ENCODE peak calls at places on chromosomes 5 and 9, in eight cellular contexts. One of them, this sample, is unnamed.

GRCh38 chr9:129568560-129569505 is 52.1 kb downstream of the C9orf50 start:
- DNase-seq in AG04450: no peak
- DNase-seq in dorsolateral prefrontal cortex: peak
- DNase-seq in GM12865: no peak
- DNase-seq in thyroid gland: peak
- DNase-seq in A549: peak
- DNase-seq in astrocyte of the spinal cord: peak
- DNase-seq in left ventricle myocardium inferior: peak
- DNase-seq in this sample: no peak

GRCh38 chr5:99019254-99019653 is 90.4 kb upstream of the CHD1 start:
- DNase-seq in AG04450: no peak
- DNase-seq in dorsolateral prefrontal cortex: no peak
- DNase-seq in GM12865: no peak
- DNase-seq in thyroid gland: no peak
- DNase-seq in A549: no peak
- DNase-seq in astrocyte of the spinal cord: no peak
- DNase-seq in left ventricle myocardium inferior: no peak
- DNase-seq in this sample: peak

GRCh38 chr9:72703574-72703973 is 182.2 kb downstream of the TMC1 start:
- DNase-seq in AG04450: no peak
- DNase-seq in dorsolateral prefrontal cortex: no peak
- DNase-seq in GM12865: peak
- DNase-seq in thyroid gland: no peak
- DNase-seq in A549: no peak
- DNase-seq in astrocyte of the spinal cord: peak
- DNase-seq in left ventricle myocardium inferior: no peak
- DNase-seq in this sample: peak

GRCh38 chr5:22938373-22938772 is 85.2 kb upstream of the CDH12 start:
- DNase-seq in AG04450: no peak
- DNase-seq in dorsolateral prefrontal cortex: no peak
- DNase-seq in GM12865: no peak
- DNase-seq in thyroid gland: no peak
- DNase-seq in A549: no peak
- DNase-seq in astrocyte of the spinal cord: peak
- DNase-seq in left ventricle myocardium inferior: no peak
- DNase-seq in this sample: no peak

GRCh38 chr9:8958358-8958757 is 1158.8 kb upstream of the DMAC1 start:
- DNase-seq in AG04450: no peak
- DNase-seq in dorsolateral prefrontal cortex: no peak
- DNase-seq in GM12865: no peak
- DNase-seq in thyroid gland: no peak
- DNase-seq in A549: no peak
- DNase-seq in astrocyte of the spinal cord: no peak
- DNase-seq in left ventricle myocardium inferior: no peak
- DNase-seq in this sample: no peak

GRCh38 chr5:2722901-2723300 is 28.6 kb downstream of the IRX2 start:
- DNase-seq in AG04450: no peak
- DNase-seq in dorsolateral prefrontal cortex: no peak
- DNase-seq in GM12865: no peak
- DNase-seq in thyroid gland: no peak
- DNase-seq in A549: no peak
- DNase-seq in astrocyte of the spinal cord: no peak
- DNase-seq in left ventricle myocardium inferior: no peak
- DNase-seq in this sample: no peak

GRCh38 chr5:56330806-56331205 is 97.7 kb upstream of the ANKRD55 start:
- DNase-seq in AG04450: no peak
- DNase-seq in dorsolateral prefrontal cortex: no peak
- DNase-seq in GM12865: no peak
- DNase-seq in thyroid gland: no peak
- DNase-seq in A549: no peak
- DNase-seq in astrocyte of the spinal cord: no peak
- DNase-seq in left ventricle myocardium inferior: no peak
- DNase-seq in this sample: no peak

GRCh38 chr5:127428748-127429147 is 88.7 kb upstream of the PRRC1 start:
- DNase-seq in AG04450: no peak
- DNase-seq in dorsolateral prefrontal cortex: no peak
- DNase-seq in GM12865: no peak
- DNase-seq in thyroid gland: no peak
- DNase-seq in A549: no peak
- DNase-seq in astrocyte of the spinal cord: no peak
- DNase-seq in left ventricle myocardium inferior: no peak
- DNase-seq in this sample: no peak

GRCh38 chr5:15601274-15601673 is 101.3 kb downstream of the FBXL7 start:
- DNase-seq in AG04450: no peak
- DNase-seq in dorsolateral prefrontal cortex: no peak
- DNase-seq in GM12865: no peak
- DNase-seq in thyroid gland: no peak
- DNase-seq in A549: no peak
- DNase-seq in astrocyte of the spinal cord: no peak
- DNase-seq in left ventricle myocardium inferior: no peak
- DNase-seq in this sample: no peak

GRCh38 chr9:134852906-134853654 is 27.5 kb upstream of the FCN2 start:
- DNase-seq in AG04450: no peak
- DNase-seq in dorsolateral prefrontal cortex: no peak
- DNase-seq in GM12865: no peak
- DNase-seq in thyroid gland: no peak
- DNase-seq in A549: no peak
- DNase-seq in astrocyte of the spinal cord: no peak
- DNase-seq in left ventricle myocardium inferior: no peak
- DNase-seq in this sample: no peak

GRCh38 chr9:93258818-93259489 is 75.0 kb downstream of the WNK2 start:
- DNase-seq in AG04450: no peak
- DNase-seq in dorsolateral prefrontal cortex: peak
- DNase-seq in GM12865: no peak
- DNase-seq in thyroid gland: no peak
- DNase-seq in A549: no peak
- DNase-seq in astrocyte of the spinal cord: no peak
- DNase-seq in left ventricle myocardium inferior: no peak
- DNase-seq in this sample: no peak

GRCh38 chr5:6395621-6396020 is 17.3 kb upstream of the MED10 start:
- DNase-seq in AG04450: no peak
- DNase-seq in dorsolateral prefrontal cortex: no peak
- DNase-seq in GM12865: no peak
- DNase-seq in thyroid gland: no peak
- DNase-seq in A549: no peak
- DNase-seq in astrocyte of the spinal cord: no peak
- DNase-seq in left ventricle myocardium inferior: no peak
- DNase-seq in this sample: no peak

GRCh38 chr9:92489209-92489608 is 6.9 kb upstream of the ASPN start:
- DNase-seq in AG04450: no peak
- DNase-seq in dorsolateral prefrontal cortex: no peak
- DNase-seq in GM12865: no peak
- DNase-seq in thyroid gland: no peak
- DNase-seq in A549: no peak
- DNase-seq in astrocyte of the spinal cord: peak
- DNase-seq in left ventricle myocardium inferior: no peak
- DNase-seq in this sample: no peak

GRCh38 chr9:112051812-112052211 is 123.3 kb downstream of the SUSD1 start:
- DNase-seq in AG04450: no peak
- DNase-seq in dorsolateral prefrontal cortex: no peak
- DNase-seq in GM12865: peak
- DNase-seq in thyroid gland: no peak
- DNase-seq in A549: no peak
- DNase-seq in astrocyte of the spinal cord: no peak
- DNase-seq in left ventricle myocardium inferior: no peak
- DNase-seq in this sample: no peak

DNA sequence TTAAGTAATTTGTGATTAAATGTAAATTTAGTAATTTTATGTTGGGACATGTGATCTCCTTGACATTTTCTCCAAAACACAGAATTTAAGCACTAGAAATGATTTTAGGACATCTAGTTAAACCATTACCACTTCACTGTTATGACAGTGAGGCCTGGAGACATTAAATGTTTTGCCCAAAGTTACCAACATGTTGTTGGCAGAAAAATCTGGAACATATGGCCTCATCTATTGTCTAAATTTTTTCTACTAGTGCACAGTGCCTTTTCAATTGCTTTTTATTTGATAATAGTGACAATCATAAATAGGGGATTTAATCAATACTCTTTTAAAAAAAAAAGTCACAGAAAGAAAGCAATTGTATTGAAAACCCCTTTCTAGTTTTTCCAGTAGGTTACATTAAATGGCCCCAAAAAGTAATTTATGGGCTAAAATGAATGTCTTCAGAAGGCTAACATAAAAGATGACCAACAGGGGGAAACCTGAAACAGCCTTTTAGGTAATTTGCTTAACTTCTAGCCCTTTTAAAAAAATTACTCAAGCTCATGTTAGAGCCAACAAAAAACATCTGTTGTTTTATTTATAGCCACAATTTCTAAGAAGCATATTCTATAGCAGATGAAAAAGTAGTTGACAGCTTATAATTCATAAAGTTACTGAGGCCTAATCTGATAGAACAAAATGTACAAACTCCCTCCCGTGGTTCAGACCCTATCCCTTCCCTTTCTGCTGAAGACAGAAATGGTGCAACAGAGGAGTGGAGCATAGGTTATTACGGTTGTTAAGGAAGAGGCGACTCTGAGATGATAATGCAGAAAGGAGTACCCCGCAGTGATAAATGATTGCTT is 45.8 kb downstream of the PIK3R1 start:
- DNase-seq in AG04450: no peak
- DNase-seq in dorsolateral prefrontal cortex: no peak
- DNase-seq in GM12865: no peak
- DNase-seq in thyroid gland: no peak
- DNase-seq in A549: no peak
- DNase-seq in astrocyte of the spinal cord: no peak
- DNase-seq in left ventricle myocardium inferior: no peak
- DNase-seq in this sample: no peak
- H3K4me3 ChIP-seq in AG04450: no peak
- H3K4me3 ChIP-seq in dorsolateral prefrontal cortex: no peak
- H3K4me3 ChIP-seq in GM12865: no peak
- H3K4me3 ChIP-seq in thyroid gland: no peak
- H3K4me3 ChIP-seq in A549: no peak
- H3K4me3 ChIP-seq in astrocyte of the spinal cord: no peak
- H3K4me3 ChIP-seq in left ventricle myocardium inferior: no peak
- H3K4me3 ChIP-seq in this sample: no peak

GRCh38 chr5:11050596-11051304 is 289.7 kb upstream of the DAP start:
- DNase-seq in AG04450: no peak
- DNase-seq in dorsolateral prefrontal cortex: no peak
- DNase-seq in GM12865: no peak
- DNase-seq in thyroid gland: no peak
- DNase-seq in A549: no peak
- DNase-seq in astrocyte of the spinal cord: no peak
- DNase-seq in left ventricle myocardium inferior: no peak
- DNase-seq in this sample: no peak

GRCh38 chr5:11047051-11047450 is 286.0 kb upstream of the DAP start:
- DNase-seq in AG04450: no peak
- DNase-seq in dorsolateral prefrontal cortex: no peak
- DNase-seq in GM12865: no peak
- DNase-seq in thyroid gland: no peak
- DNase-seq in A549: no peak
- DNase-seq in astrocyte of the spinal cord: no peak
- DNase-seq in left ventricle myocardium inferior: no peak
- DNase-seq in this sample: no peak

GRCh38 chr5:11047625-11048024 is 286.6 kb upstream of the DAP start:
- DNase-seq in AG04450: no peak
- DNase-seq in dorsolateral prefrontal cortex: no peak
- DNase-seq in GM12865: no peak
- DNase-seq in thyroid gland: no peak
- DNase-seq in A549: no peak
- DNase-seq in astrocyte of the spinal cord: no peak
- DNase-seq in left ventricle myocardium inferior: no peak
- DNase-seq in this sample: no peak

GRCh38 chr5:11046160-11046559 is 285.1 kb upstream of the DAP start:
- DNase-seq in AG04450: no peak
- DNase-seq in dorsolateral prefrontal cortex: peak
- DNase-seq in GM12865: peak
- DNase-seq in thyroid gland: no peak
- DNase-seq in A549: no peak
- DNase-seq in astrocyte of the spinal cord: no peak
- DNase-seq in left ventricle myocardium inferior: no peak
- DNase-seq in this sample: no peak

DNA sequence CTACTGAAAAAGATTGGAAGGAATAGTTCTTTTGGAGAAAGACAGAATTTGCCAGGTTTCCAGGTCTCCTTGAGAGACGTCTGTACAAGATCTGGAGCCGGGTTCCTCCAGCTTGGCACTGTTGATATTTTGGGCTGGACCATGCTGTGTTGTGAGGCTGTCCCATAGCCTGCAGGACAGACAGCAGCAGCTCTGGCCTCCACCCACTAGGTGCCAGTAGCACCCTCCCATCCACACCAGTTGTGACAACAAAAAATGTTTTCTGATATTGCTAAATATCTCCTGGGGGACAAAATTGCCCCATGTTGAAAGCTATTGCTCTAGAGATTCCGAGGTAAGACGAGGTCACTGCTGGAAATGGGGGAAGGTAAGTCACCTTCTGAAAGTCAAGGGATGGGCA is 287.7 kb upstream of the DAP start:
- DNase-seq in AG04450: no peak
- DNase-seq in dorsolateral prefrontal cortex: no peak
- DNase-seq in GM12865: peak
- DNase-seq in thyroid gland: no peak
- DNase-seq in A549: no peak
- DNase-seq in astrocyte of the spinal cord: no peak
- DNase-seq in left ventricle myocardium inferior: no peak
- DNase-seq in this sample: no peak
- TF ChIP-seq CTCF in AG04450: no peak
- TF ChIP-seq CTCF in dorsolateral prefrontal cortex: no peak
- TF ChIP-seq CTCF in GM12865: peak
- TF ChIP-seq CTCF in thyroid gland: no peak
- TF ChIP-seq CTCF in A549: no peak
- TF ChIP-seq CTCF in astrocyte of the spinal cord: no peak
- TF ChIP-seq CTCF in left ventricle myocardium inferior: no peak
- TF ChIP-seq CTCF in this sample: no peak

GRCh38 chr5:42989198-42989597 is 50.9 kb downstream of the ANXA2R start:
- DNase-seq in AG04450: no peak
- DNase-seq in dorsolateral prefrontal cortex: no peak
- DNase-seq in GM12865: no peak
- DNase-seq in thyroid gland: no peak
- DNase-seq in A549: no peak
- DNase-seq in astrocyte of the spinal cord: no peak
- DNase-seq in left ventricle myocardium inferior: no peak
- DNase-seq in this sample: no peak
- H3K4me3 ChIP-seq in AG04450: peak
- H3K4me3 ChIP-seq in dorsolateral prefrontal cortex: no peak
- H3K4me3 ChIP-seq in GM12865: no peak
- H3K4me3 ChIP-seq in thyroid gland: no peak
- H3K4me3 ChIP-seq in A549: no peak
- H3K4me3 ChIP-seq in astrocyte of the spinal cord: peak
- H3K4me3 ChIP-seq in left ventricle myocardium inferior: no peak
- H3K4me3 ChIP-seq in this sample: no peak

GRCh38 chr5:77560677-77561263 is 68.7 kb upstream of the WDR41 start:
- DNase-seq in AG04450: peak
- DNase-seq in dorsolateral prefrontal cortex: no peak
- DNase-seq in GM12865: peak
- DNase-seq in thyroid gland: no peak
- DNase-seq in A549: peak
- DNase-seq in astrocyte of the spinal cord: peak
- DNase-seq in left ventricle myocardium inferior: no peak
- DNase-seq in this sample: peak
- TF ChIP-seq CTCF in AG04450: peak
- TF ChIP-seq CTCF in dorsolateral prefrontal cortex: peak
- TF ChIP-seq CTCF in GM12865: peak
- TF ChIP-seq CTCF in thyroid gland: no peak
- TF ChIP-seq CTCF in A549: peak
- TF ChIP-seq CTCF in astrocyte of the spinal cord: peak
- TF ChIP-seq CTCF in left ventricle myocardium inferior: peak
- TF ChIP-seq CTCF in this sample: peak

GRCh38 chr5:155053482-155053881 is 39.9 kb downstream of the KIF4B start:
- DNase-seq in AG04450: no peak
- DNase-seq in dorsolateral prefrontal cortex: no peak
- DNase-seq in GM12865: no peak
- DNase-seq in thyroid gland: peak
- DNase-seq in A549: no peak
- DNase-seq in astrocyte of the spinal cord: no peak
- DNase-seq in left ventricle myocardium inferior: no peak
- DNase-seq in this sample: no peak
- H3K4me3 ChIP-seq in AG04450: no peak
- H3K4me3 ChIP-seq in dorsolateral prefrontal cortex: no peak
- H3K4me3 ChIP-seq in GM12865: no peak
- H3K4me3 ChIP-seq in thyroid gland: no peak
- H3K4me3 ChIP-seq in A549: no peak
- H3K4me3 ChIP-seq in astrocyte of the spinal cord: no peak
- H3K4me3 ChIP-seq in left ventricle myocardium inferior: no peak
- H3K4me3 ChIP-seq in this sample: no peak

This sample was measured in AG09309.